ENCODE peak calls at places on chromosomes 16 and 17, in six cellular contexts. W, H, B, T, Z and Y are unnamed samples.

GRCh38 chr17:17215575-17215974 is 9.4 kb upstream of the PLD6 start:
- DNase-seq in W (no peak), B (no peak), T (no peak), H (no peak), Z (no peak), Y (no peak)

GRCh38 chr17:59769891-59770290 is 62.4 kb downstream of the VMP1 start:
- DNase-seq in Z (no peak), W (peak; percentile 70), B (no peak), H (no peak), T (no peak), Y (no peak)

GRCh38 chr16:22425847-22426246 is 51.4 kb upstream of the CDR2 start:
- DNase-seq in Z (no peak), T (no peak), H (no peak), B (no peak), W (no peak), Y (no peak)

GRCh38 chr16:73176577-73177013 is 128.7 kb upstream of the ZFHX3 start:
- DNase-seq in B (no peak), W (peak; percentile 89), H (no peak), T (no peak), Z (no peak), Y (no peak)

GRCh38 chr16:89658221-89658879 is 714 bp downstream of the SPATA33 start:
- DNase-seq in B (no peak), T (no peak), Z (no peak), W (no peak), H (peak; percentile 24), Y (no peak)

GRCh38 chr17:38914741-38915638 is 10.4 kb upstream of the LASP1NB start:
- DNase-seq in H (peak; percentile 83), T (no peak), Z (peak; percentile 2), W (no peak), B (no peak), Y (no peak)

GRCh38 chr17:59634632-59635561 is 15.2 kb downstream of the CLTC start:
- DNase-seq in Z (no peak), B (peak; percentile 52), T (no peak), H (no peak), W (peak; percentile 62), Y (no peak)

GRCh38 chr16:48492131-48492530 is 106.9 kb upstream of the SIAH1 start:
- DNase-seq in Z (no peak), B (no peak), H (no peak), T (no peak), W (peak; percentile 19), Y (no peak)

GRCh38 chr17:80959330-80960036 is 32.2 kb upstream of the CHMP6 start:
- DNase-seq in Z (peak; percentile 60), W (no peak), B (no peak), T (no peak), H (peak; percentile 97), Y (no peak)

GRCh38 chr16:19417640-19418039 is at the start of gene TMC5:
- DNase-seq in H (no peak), T (no peak), W (no peak), Z (no peak), B (no peak), Y (no peak)

DNA sequence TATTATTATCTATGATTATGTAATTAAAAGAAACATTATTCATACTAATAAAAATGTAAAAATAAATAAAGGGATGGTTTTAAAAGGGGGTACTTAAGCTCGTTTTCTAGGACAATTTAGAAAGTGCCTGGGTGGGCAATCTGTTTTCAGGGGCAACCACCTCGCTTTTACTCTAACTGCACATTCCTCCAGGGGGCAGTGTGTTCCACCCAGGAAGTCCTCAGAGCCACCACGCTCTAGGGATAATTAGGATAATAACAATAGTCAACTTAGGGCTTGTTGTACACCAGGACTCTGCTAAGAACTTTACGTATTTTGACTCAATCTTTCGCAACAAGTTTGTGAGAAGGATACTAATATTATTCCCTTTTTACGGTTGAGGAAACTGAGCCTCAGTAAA is 396.7 kb upstream of the MAF start:
- DNase-seq in T (no peak), Z (no peak), H (no peak), W (no peak), B (no peak), Y (no peak)
- TF ChIP-seq CTCF in T (no peak), Z (no peak), H (peak; percentile 10), W (peak; percentile 59), B (peak; percentile 10), Y (peak; percentile 8)

GRCh38 chr16:25171390-25171789 is 45.4 kb upstream of the AQP8 start:
- DNase-seq in W (no peak), B (no peak), Z (no peak), H (no peak), T (no peak), Y (no peak)
- TF ChIP-seq CTCF in W (no peak), B (no peak), Z (no peak), H (no peak), T (no peak), Y (no peak)

DNA sequence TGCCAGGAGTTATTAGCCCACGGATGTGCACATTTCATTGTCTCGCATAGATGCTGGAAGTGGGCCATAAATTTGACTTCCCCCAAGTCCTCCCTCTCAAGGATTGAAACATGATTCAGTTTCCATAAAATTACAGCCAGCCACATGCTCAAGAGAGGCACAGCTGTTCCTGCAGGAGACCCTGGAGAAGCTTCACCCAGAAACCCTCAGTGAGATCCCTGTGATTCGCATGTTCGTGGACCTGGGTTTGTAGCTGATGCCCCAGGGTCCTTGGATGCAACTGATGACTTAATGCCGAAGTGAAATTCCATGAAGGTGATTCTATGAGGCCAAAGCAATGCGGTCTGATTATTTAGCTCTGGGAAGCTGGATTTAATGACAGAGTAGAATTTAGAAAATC is 24.7 kb upstream of the AQP8 start:
- DNase-seq in T (no peak), H (no peak), W (no peak), B (no peak), Z (no peak), Y (no peak)
- TF ChIP-seq CTCF in T (no peak), H (no peak), W (no peak), B (no peak), Z (no peak), Y (no peak)

DNA sequence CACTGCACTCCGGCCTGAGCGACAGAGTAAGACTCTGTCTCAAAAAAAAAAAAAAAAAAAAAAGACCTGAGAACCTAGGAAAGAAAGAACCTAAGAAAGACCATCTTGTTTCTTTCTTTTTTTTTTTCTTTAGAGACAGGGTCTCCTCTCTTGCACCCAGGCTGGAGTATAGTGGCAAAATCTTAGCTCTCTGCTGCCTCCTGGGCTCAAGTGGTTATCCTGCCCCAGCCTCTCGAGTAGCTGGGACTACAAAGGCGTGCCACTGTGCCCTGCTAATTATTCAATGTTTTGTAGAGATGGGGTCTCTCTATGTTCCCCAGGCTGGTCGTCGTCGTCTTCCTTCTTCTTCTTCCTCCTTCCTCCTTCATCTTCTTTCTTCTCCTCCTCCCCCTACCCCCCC is 7.8 kb upstream of the BIRC5 start:
- DNase-seq in Z (no peak), W (no peak), H (no peak), B (no peak), T (no peak), Y (no peak)
- TF ChIP-seq CTCF in Z (no peak), W (no peak), H (peak; percentile 10), B (no peak), T (no peak), Y (peak; percentile 22)

GRCh38 chr16:70250748-70251650 is 741 bp downstream of the EXOSC6 start:
- DNase-seq in B (peak; percentile 36), Z (no peak), H (peak; percentile 55), T (peak; percentile 13), W (peak; percentile 48), Y (peak; percentile 62)
- TF ChIP-seq CTCF in B (no peak), Z (no peak), H (no peak), T (no peak), W (no peak), Y (no peak)

DNA sequence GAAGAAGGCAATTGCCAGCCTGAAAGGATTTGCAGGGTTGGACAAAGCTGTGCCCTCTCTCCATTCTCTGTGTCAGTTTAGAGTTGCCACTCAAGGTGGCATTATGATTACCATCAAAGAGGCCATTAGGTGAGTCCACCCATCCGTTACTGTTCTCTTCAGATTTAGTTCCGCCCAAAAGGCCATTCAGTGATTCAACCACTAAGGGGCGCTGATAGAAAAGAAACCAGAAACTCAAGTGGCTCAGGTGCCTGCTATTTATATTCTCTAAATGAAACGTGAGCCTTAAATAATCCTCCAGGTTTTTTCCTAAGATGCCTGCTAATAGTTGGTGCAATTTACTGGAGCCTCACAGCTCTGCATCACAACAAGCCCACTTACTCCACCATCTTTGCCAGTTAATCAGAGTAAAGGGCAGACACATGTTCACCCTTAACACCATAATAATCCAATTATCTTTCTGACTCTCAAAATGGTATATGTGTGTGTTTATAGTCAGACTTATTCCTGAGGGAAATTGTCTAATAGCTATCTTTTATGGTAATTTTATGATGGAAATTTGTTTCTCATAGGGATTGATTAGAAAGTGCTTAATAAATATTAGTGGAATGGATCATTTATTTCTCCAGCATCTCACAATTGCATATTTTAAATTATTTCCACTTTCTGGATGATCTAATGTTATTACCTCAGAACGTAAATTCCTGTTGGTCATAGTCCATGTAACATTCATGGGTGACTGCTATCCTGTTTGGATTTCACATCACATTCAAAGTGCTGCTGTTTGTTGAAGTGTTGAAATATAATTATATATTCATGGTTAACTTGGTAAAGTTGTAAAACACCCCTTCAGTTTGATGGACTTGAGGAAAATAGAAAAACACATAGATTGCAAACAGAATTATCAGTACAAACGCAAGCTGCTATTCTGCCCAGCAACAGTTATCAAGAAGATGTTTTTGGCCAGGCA is 59.3 kb downstream of the TANGO6 start:
- DNase-seq in Z (no peak), B (peak; percentile 41), T (no peak), H (peak; percentile 34), W (peak; percentile 66), Y (peak; percentile 29)
- TF ChIP-seq CTCF in Z (peak; percentile 18), B (peak; percentile 66), T (no peak), H (peak; percentile 83), W (peak; percentile 85), Y (peak; percentile 40)

GRCh38 chr16:88636488-88637265 is 1.7 kb upstream of the IL17C start:
- DNase-seq in H (no peak), Z (no peak), W (no peak), T (no peak), B (no peak), Y (no peak)

GRCh38 chr16:88634994-88635670 is 3.2 kb upstream of the IL17C start:
- DNase-seq in W (peak; percentile 24), T (no peak), Z (no peak), H (no peak), B (no peak), Y (no peak)

GRCh38 chr16:88633684-88634140 is 4.7 kb upstream of the IL17C start:
- DNase-seq in B (peak; percentile 52), H (peak; percentile 43), W (peak; percentile 24), Z (no peak), T (peak; percentile 35), Y (peak; percentile 82)

GRCh38 chr16:88634141-88634993 is 4.0 kb upstream of the IL17C start:
- DNase-seq in H (no peak), B (peak; percentile 42), T (peak; percentile 33), Z (no peak), W (peak; percentile 70), Y (peak; percentile 83)

DNA sequence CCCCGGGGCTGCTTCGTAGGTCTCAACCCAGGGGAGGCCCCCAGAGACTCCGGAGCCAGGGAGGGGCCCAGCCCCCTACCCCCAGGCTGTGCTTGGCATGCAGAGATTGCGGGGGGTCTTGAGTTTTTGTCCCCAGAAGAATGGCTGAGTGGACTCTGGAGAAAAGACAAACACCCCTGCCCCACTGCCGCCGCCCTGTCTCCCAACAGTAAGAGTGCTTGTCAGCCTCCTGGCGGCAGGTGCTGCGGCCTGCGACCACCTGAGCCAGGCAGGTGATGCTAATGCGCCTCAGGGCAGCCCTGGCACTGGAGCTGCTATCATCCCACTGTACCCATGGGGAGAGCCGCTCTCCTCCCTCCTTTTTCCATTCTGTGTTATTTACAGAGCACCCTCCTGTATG is 2.7 kb upstream of the IL17C start:
- DNase-seq in T (no peak), Z (no peak), H (no peak), B (no peak), W (no peak), Y (no peak)
- TF ChIP-seq CTCF in T (no peak), Z (no peak), H (no peak), B (no peak), W (no peak), Y (no peak)